ENCODE peak calls at places on chromosomes 4 and X, in seven cellular contexts. A, S, Z, M, H, N and E are unnamed samples.

GRCh38 chrX:22037911-22038537 is 5.9 kb downstream of the PHEX start:
- DNase-seq in A (no peak), S (no peak), Z (no peak), M (no peak), H (no peak), N (no peak), E (no peak)

GRCh38 chrX:153411255-153411987 is at the start of gene ZFP92:
- DNase-seq in A (no peak), S (peak), Z (peak), M (peak), H (no peak), N (no peak), E (no peak)

GRCh38 chr4:113502476-113502875 is 259.1 kb downstream of the CAMK2D start:
- DNase-seq in A (no peak), S (peak), Z (peak), M (no peak), H (no peak), N (no peak), E (no peak)

GRCh38 chr4:156725257-156725656 is 246.3 kb downstream of the PDGFC start:
- DNase-seq in A (no peak), S (no peak), Z (no peak), M (no peak), H (no peak), N (no peak), E (no peak)

GRCh38 chr4:37054670-37055069 is 189.9 kb upstream of the NWD2 start:
- DNase-seq in A (no peak), S (no peak), Z (no peak), M (no peak), H (no peak), N (no peak), E (no peak)

GRCh38 chrX:31136144-31136572 is 64.3 kb upstream of the FTHL17 start:
- DNase-seq in A (no peak), S (no peak), Z (no peak), M (no peak), H (no peak), N (no peak), E (no peak)

GRCh38 chr4:179353791-179354190 is 1911.6 kb upstream of the AGA start:
- DNase-seq in A (no peak), S (no peak), Z (peak), M (no peak), H (no peak), N (no peak), E (no peak)

GRCh38 chr4:153113061-153113837 is 91.0 kb upstream of the TRIM2 start:
- DNase-seq in A (no peak), S (peak), Z (peak), M (no peak), H (no peak), N (no peak), E (no peak)

GRCh38 chr4:107896651-107897050 is 34.7 kb upstream of the CYP2U1 start:
- DNase-seq in A (no peak), S (no peak), Z (no peak), M (no peak), H (no peak), N (no peak), E (no peak)

GRCh38 chr4:99202536-99202935 is 16.5 kb downstream of the ADH6 start:
- DNase-seq in A (no peak), S (no peak), Z (no peak), M (no peak), H (no peak), N (no peak), E (no peak)

GRCh38 chr4:113835005-113835404 is 73.5 kb upstream of the CAMK2D start:
- DNase-seq in A (no peak), S (peak), Z (peak), M (no peak), H (no peak), N (no peak), E (no peak)

GRCh38 chr4:52957791-52958190 is 95.7 kb downstream of the RASL11B start:
- DNase-seq in A (no peak), S (no peak), Z (no peak), M (no peak), H (no peak), N (no peak), E (no peak)

GRCh38 chr4:183492791-183493221 is 12.1 kb upstream of the ING2 start:
- DNase-seq in A (no peak), S (peak), Z (peak), M (no peak), H (peak), N (no peak), E (no peak)

GRCh38 chrX:122835886-122836285 is 348.2 kb upstream of the GRIA3 start:
- DNase-seq in A (no peak), S (peak), Z (no peak), M (no peak), H (no peak), N (no peak), E (no peak)

GRCh38 chrX:39580043-39580442 is 517.7 kb downstream of the BCOR start:
- DNase-seq in A (no peak), S (no peak), Z (no peak), M (no peak), H (no peak), N (no peak), E (no peak)

GRCh38 chrX:133645251-133645650 is 230.0 kb upstream of the GPC4 start:
- DNase-seq in A (no peak), S (no peak), Z (no peak), M (no peak), H (no peak), N (no peak), E (no peak)

GRCh38 chrX:14029039-14029424 is 660 bp downstream of the GEMIN8 start:
- DNase-seq in A (no peak), S (no peak), Z (peak), M (no peak), H (no peak), N (no peak), E (no peak)

GRCh38 chr4:28886934-28887333 is 1833.2 kb upstream of the PCDH7 start:
- DNase-seq in A (no peak), S (peak), Z (peak), M (no peak), H (no peak), N (no peak), E (no peak)

GRCh38 chrX:118221733-118222132 is 105.1 kb upstream of the KLHL13 start:
- DNase-seq in A (no peak), S (no peak), Z (no peak), M (no peak), H (no peak), N (no peak), E (no peak)

GRCh38 chr4:151276787-151277557 is at the start of gene PRSS48:
- DNase-seq in A (peak), S (peak), Z (peak), M (no peak), H (no peak), N (peak), E (peak)